ENCODE peak calls at places on chromosomes 1 and 21, in seven cellular contexts. O is cardiac muscle cell, G is lower lobe of right lung, H is NCI-H1417, U is NCI-H2029, W is heart left ventricle, M is tibial nerve. L is an unnamed sample.

GRCh38 chr1:167433884-167434283 is 84.4 kb downstream of the CD247 start:
- DNase-seq in W (no peak), G (no peak), O (no peak), H (no peak), U (no peak), M (no peak), L (no peak)

GRCh38 chr1:174217787-174218574 is 58.7 kb downstream of the RABGAP1L start:
- DNase-seq in G (no peak), W (no peak), U (no peak), O (peak), H (peak), M (no peak), L (no peak)

GRCh38 chr21:37764696-37765095 is 151.6 kb downstream of the KCNJ6 start:
- DNase-seq in U (no peak), H (no peak), G (no peak), W (no peak), M (no peak), O (no peak), L (no peak)

GRCh38 chr1:212147581-212148033 is 112.1 kb downstream of the DTL start:
- DNase-seq in G (peak), O (peak), W (no peak), M (no peak), H (peak), U (peak), L (no peak)

GRCh38 chr1:235025422-235025984 is 103.1 kb downstream of the TOMM20 start:
- DNase-seq in G (no peak), U (no peak), H (peak), W (no peak), M (no peak), O (no peak), L (peak)

GRCh38 chr1:32115496-32115895 is 7.6 kb downstream of the KPNA6 start:
- DNase-seq in H (no peak), M (no peak), W (no peak), G (no peak), O (no peak), U (no peak), L (no peak)

GRCh38 chr1:157880621-157881020 is 39.0 kb upstream of the CD5L start:
- DNase-seq in O (no peak), H (no peak), G (no peak), W (no peak), U (no peak), M (no peak), L (no peak)

GRCh38 chr1:75539230-75540116 is 71.4 kb downstream of the SLC44A5 start:
- DNase-seq in O (no peak), G (no peak), M (no peak), U (no peak), W (no peak), H (no peak), L (no peak)

GRCh38 chr1:204356997-204357396 is 2.7 kb downstream of the PLEKHA6 start:
- DNase-seq in G (no peak), U (no peak), O (no peak), H (no peak), M (no peak), W (no peak), L (no peak)

GRCh38 chr1:34806396-34806795 is 13.6 kb downstream of the GJA4 start:
- DNase-seq in H (no peak), O (no peak), G (no peak), W (no peak), M (no peak), U (no peak), L (no peak)